ENCODE peak calls at places on chromosomes 6 and 20, in seven cellular contexts. One of them, this sample, is unnamed. For H3K4me1, the result is how much of the 10 kb centered on the place peaks cover.

GRCh38 chr20:21133917-21134622 is 8.2 kb downstream of the KIZ start:
- DNase-seq in IMR-90: no peak
- DNase-seq in psoas muscle: no peak
- DNase-seq in iPS DF 6.9: no peak
- DNase-seq in pancreas: no peak
- DNase-seq in mesendoderm: no peak
- DNase-seq in CD8-positive, alpha-beta T cell: no peak
- DNase-seq in this sample: no peak

GRCh38 chr6:90227165-90227564 is 69.5 kb downstream of the BACH2 start:
- DNase-seq in IMR-90: no peak
- DNase-seq in psoas muscle: no peak
- DNase-seq in iPS DF 6.9: no peak
- DNase-seq in pancreas: no peak
- DNase-seq in mesendoderm: no peak
- DNase-seq in CD8-positive, alpha-beta T cell: no peak
- DNase-seq in this sample: no peak

GRCh38 chr6:137782166-137783039 is 84.7 kb upstream of the TNFAIP3 start:
- DNase-seq in IMR-90: no peak
- DNase-seq in psoas muscle: no peak
- DNase-seq in iPS DF 6.9: no peak
- DNase-seq in pancreas: no peak
- DNase-seq in mesendoderm: no peak
- DNase-seq in CD8-positive, alpha-beta T cell: no peak
- DNase-seq in this sample: no peak

GRCh38 chr6:104789770-104790190 is 69.9 kb downstream of the HACE1 start:
- DNase-seq in IMR-90: peak
- DNase-seq in psoas muscle: no peak
- DNase-seq in iPS DF 6.9: no peak
- DNase-seq in pancreas: no peak
- DNase-seq in mesendoderm: peak
- DNase-seq in CD8-positive, alpha-beta T cell: no peak
- DNase-seq in this sample: no peak

GRCh38 chr20:47347661-47348462 is 8.6 kb downstream of the ZMYND8 start:
- DNase-seq in IMR-90: no peak
- DNase-seq in psoas muscle: no peak
- DNase-seq in iPS DF 6.9: no peak
- DNase-seq in pancreas: no peak
- DNase-seq in mesendoderm: no peak
- DNase-seq in CD8-positive, alpha-beta T cell: no peak
- DNase-seq in this sample: no peak

GRCh38 chr20:63248835-63249591 is 5.2 kb downstream of the NKAIN4 start:
- DNase-seq in IMR-90: no peak
- DNase-seq in psoas muscle: no peak
- DNase-seq in iPS DF 6.9: no peak
- DNase-seq in pancreas: no peak
- DNase-seq in mesendoderm: no peak
- DNase-seq in CD8-positive, alpha-beta T cell: no peak
- DNase-seq in this sample: no peak

GRCh38 chr20:25669826-25670422 is 26.7 kb downstream of the ZNF337 start:
- DNase-seq in IMR-90: peak
- DNase-seq in psoas muscle: no peak
- DNase-seq in iPS DF 6.9: peak
- DNase-seq in pancreas: no peak
- DNase-seq in mesendoderm: peak
- DNase-seq in CD8-positive, alpha-beta T cell: no peak
- DNase-seq in this sample: no peak

GRCh38 chr6:73006161-73006560 is 219.1 kb downstream of the KHDC1L start:
- DNase-seq in IMR-90: peak
- DNase-seq in psoas muscle: no peak
- DNase-seq in iPS DF 6.9: no peak
- DNase-seq in pancreas: no peak
- DNase-seq in mesendoderm: no peak
- DNase-seq in CD8-positive, alpha-beta T cell: no peak
- DNase-seq in this sample: no peak

GRCh38 chr20:34065260-34065659 is 46.8 kb downstream of the EIF2S2 start:
- DNase-seq in IMR-90: peak
- DNase-seq in psoas muscle: no peak
- DNase-seq in iPS DF 6.9: no peak
- DNase-seq in pancreas: peak
- DNase-seq in mesendoderm: peak
- DNase-seq in CD8-positive, alpha-beta T cell: no peak
- DNase-seq in this sample: no peak

GRCh38 chr6:7467007-7467897 is 74.2 kb upstream of the DSP start:
- DNase-seq in IMR-90: peak
- DNase-seq in psoas muscle: no peak
- DNase-seq in iPS DF 6.9: no peak
- DNase-seq in pancreas: no peak
- DNase-seq in mesendoderm: peak
- DNase-seq in CD8-positive, alpha-beta T cell: no peak
- DNase-seq in this sample: no peak

GRCh38 chr20:37007898-37008649 is 56.6 kb upstream of the SAMHD1 start:
- DNase-seq in IMR-90: peak
- DNase-seq in psoas muscle: no peak
- DNase-seq in iPS DF 6.9: no peak
- DNase-seq in pancreas: no peak
- DNase-seq in mesendoderm: peak
- DNase-seq in CD8-positive, alpha-beta T cell: peak
- DNase-seq in this sample: no peak

GRCh38 chr20:56463428-56463827 is 5.0 kb upstream of the RTF2 start:
- DNase-seq in IMR-90: no peak
- DNase-seq in psoas muscle: no peak
- DNase-seq in iPS DF 6.9: no peak
- DNase-seq in pancreas: no peak
- DNase-seq in mesendoderm: no peak
- DNase-seq in CD8-positive, alpha-beta T cell: no peak
- DNase-seq in this sample: no peak

GRCh38 chr20:62439218-62439617 is 11.9 kb upstream of the RBBP8NL start:
- DNase-seq in IMR-90: no peak
- DNase-seq in psoas muscle: no peak
- DNase-seq in iPS DF 6.9: no peak
- DNase-seq in pancreas: no peak
- DNase-seq in mesendoderm: no peak
- DNase-seq in CD8-positive, alpha-beta T cell: no peak
- DNase-seq in this sample: no peak

GRCh38 chr20:846894-847278 is 13.4 kb downstream of the FAM110A start:
- DNase-seq in IMR-90: no peak
- DNase-seq in psoas muscle: no peak
- DNase-seq in iPS DF 6.9: no peak
- DNase-seq in pancreas: no peak
- DNase-seq in mesendoderm: no peak
- DNase-seq in CD8-positive, alpha-beta T cell: peak
- DNase-seq in this sample: peak

GRCh38 chr6:21176197-21176596 is 417.4 kb upstream of the SOX4 start:
- DNase-seq in IMR-90: no peak
- DNase-seq in psoas muscle: no peak
- DNase-seq in iPS DF 6.9: no peak
- DNase-seq in pancreas: no peak
- DNase-seq in mesendoderm: no peak
- DNase-seq in CD8-positive, alpha-beta T cell: no peak
- DNase-seq in this sample: no peak

GRCh38 chr6:1405221-1405620 is 15.8 kb downstream of the FOXF2 start:
- DNase-seq in IMR-90: no peak
- DNase-seq in psoas muscle: no peak
- DNase-seq in iPS DF 6.9: no peak
- DNase-seq in pancreas: no peak
- DNase-seq in mesendoderm: no peak
- DNase-seq in CD8-positive, alpha-beta T cell: no peak
- DNase-seq in this sample: no peak

GRCh38 chr6:53737746-53738145 is 57.1 kb upstream of the LRRC1 start:
- DNase-seq in IMR-90: no peak
- DNase-seq in psoas muscle: no peak
- DNase-seq in iPS DF 6.9: no peak
- DNase-seq in pancreas: no peak
- DNase-seq in mesendoderm: no peak
- DNase-seq in CD8-positive, alpha-beta T cell: no peak
- DNase-seq in this sample: no peak

GRCh38 chr20:50870572-50871161 is 60.6 kb downstream of the ADNP start:
- DNase-seq in IMR-90: peak
- DNase-seq in psoas muscle: no peak
- DNase-seq in iPS DF 6.9: peak
- DNase-seq in pancreas: no peak
- DNase-seq in mesendoderm: peak
- DNase-seq in CD8-positive, alpha-beta T cell: no peak
- DNase-seq in this sample: no peak

GRCh38 chr6:170186006-170186908 is 104.6 kb downstream of the DLL1 start:
- DNase-seq in IMR-90: no peak
- DNase-seq in psoas muscle: no peak
- DNase-seq in iPS DF 6.9: no peak
- DNase-seq in pancreas: no peak
- DNase-seq in mesendoderm: no peak
- DNase-seq in CD8-positive, alpha-beta T cell: peak
- DNase-seq in this sample: no peak

DNA sequence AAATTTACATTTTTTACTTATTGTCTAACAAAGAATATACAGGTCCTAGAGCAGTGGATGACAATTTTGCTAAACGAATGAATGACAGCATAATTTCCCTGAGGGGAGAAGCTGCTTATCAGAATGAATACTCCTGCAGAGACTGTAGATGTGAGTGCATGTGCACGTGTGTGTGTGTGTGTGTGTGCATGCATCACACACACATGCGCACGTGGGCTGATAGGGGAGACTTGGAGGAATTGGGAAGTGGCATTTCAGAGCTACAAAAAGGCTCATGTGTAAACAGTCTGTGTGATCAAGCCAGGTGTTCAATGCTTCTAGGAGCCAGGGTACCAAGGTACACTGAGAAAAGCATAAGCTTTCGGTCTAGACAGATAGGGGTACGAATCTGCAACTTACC is 93.5 kb upstream of the SASH1 start:
- DNase-seq in IMR-90: no peak
- DNase-seq in psoas muscle: no peak
- DNase-seq in iPS DF 6.9: no peak
- DNase-seq in pancreas: no peak
- DNase-seq in mesendoderm: no peak
- DNase-seq in CD8-positive, alpha-beta T cell: no peak
- DNase-seq in this sample: no peak
- H3K4me1 ChIP-seq in IMR-90: under half
- H3K4me1 ChIP-seq in psoas muscle: under half
- H3K4me1 ChIP-seq in iPS DF 6.9: under half
- H3K4me1 ChIP-seq in pancreas: under half
- H3K4me1 ChIP-seq in mesendoderm: under half
- H3K4me1 ChIP-seq in CD8-positive, alpha-beta T cell: under half
- H3K4me1 ChIP-seq in this sample: under half

GRCh38 chr6:55916188-55916587 is 40.8 kb upstream of the BMP5 start:
- DNase-seq in IMR-90: peak
- DNase-seq in psoas muscle: no peak
- DNase-seq in iPS DF 6.9: no peak
- DNase-seq in pancreas: no peak
- DNase-seq in mesendoderm: peak
- DNase-seq in CD8-positive, alpha-beta T cell: no peak
- DNase-seq in this sample: no peak

GRCh38 chr6:55922406-55922805 is 47.0 kb upstream of the BMP5 start:
- DNase-seq in IMR-90: no peak
- DNase-seq in psoas muscle: no peak
- DNase-seq in iPS DF 6.9: no peak
- DNase-seq in pancreas: no peak
- DNase-seq in mesendoderm: no peak
- DNase-seq in CD8-positive, alpha-beta T cell: no peak
- DNase-seq in this sample: no peak

GRCh38 chr6:55917756-55918415 is 42.5 kb upstream of the BMP5 start:
- DNase-seq in IMR-90: peak
- DNase-seq in psoas muscle: no peak
- DNase-seq in iPS DF 6.9: no peak
- DNase-seq in pancreas: no peak
- DNase-seq in mesendoderm: no peak
- DNase-seq in CD8-positive, alpha-beta T cell: no peak
- DNase-seq in this sample: no peak

GRCh38 chr6:55919909-55920308 is 44.5 kb upstream of the BMP5 start:
- DNase-seq in IMR-90: no peak
- DNase-seq in psoas muscle: no peak
- DNase-seq in iPS DF 6.9: no peak
- DNase-seq in pancreas: no peak
- DNase-seq in mesendoderm: no peak
- DNase-seq in CD8-positive, alpha-beta T cell: no peak
- DNase-seq in this sample: no peak

DNA sequence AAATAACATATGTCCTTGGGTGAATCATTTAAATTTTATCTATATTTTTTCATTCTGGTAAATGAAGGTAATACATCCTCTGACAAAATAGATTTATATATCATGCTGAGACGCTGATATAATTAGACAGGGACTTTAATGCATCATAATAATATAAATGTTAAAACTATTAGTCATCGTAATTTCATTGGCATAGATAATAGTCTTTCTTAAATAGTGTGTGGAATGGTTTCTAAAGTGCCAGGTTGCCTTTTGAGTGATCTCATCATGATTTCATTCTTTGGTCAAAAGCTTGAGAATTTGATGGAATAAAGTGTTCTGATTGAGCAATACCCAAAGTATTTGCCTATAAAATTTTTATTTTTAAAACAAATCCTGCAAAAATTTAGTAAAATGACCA is 43.2 kb upstream of the BMP5 start:
- DNase-seq in IMR-90: peak
- DNase-seq in psoas muscle: no peak
- DNase-seq in iPS DF 6.9: no peak
- DNase-seq in pancreas: no peak
- DNase-seq in mesendoderm: no peak
- DNase-seq in CD8-positive, alpha-beta T cell: no peak
- DNase-seq in this sample: no peak
- H3K4me3 ChIP-seq in IMR-90: no peak
- H3K4me3 ChIP-seq in psoas muscle: no peak
- H3K4me3 ChIP-seq in iPS DF 6.9: no peak
- H3K4me3 ChIP-seq in pancreas: no peak
- H3K4me3 ChIP-seq in mesendoderm: no peak
- H3K4me3 ChIP-seq in CD8-positive, alpha-beta T cell: no peak
- H3K4me3 ChIP-seq in this sample: no peak

GRCh38 chr6:9496837-9497236 is 918.0 kb downstream of the TFAP2A start:
- DNase-seq in IMR-90: no peak
- DNase-seq in psoas muscle: no peak
- DNase-seq in iPS DF 6.9: no peak
- DNase-seq in pancreas: no peak
- DNase-seq in mesendoderm: no peak
- DNase-seq in CD8-positive, alpha-beta T cell: no peak
- DNase-seq in this sample: no peak
- H3K4me1 ChIP-seq in IMR-90: under half
- H3K4me1 ChIP-seq in psoas muscle: under half
- H3K4me1 ChIP-seq in iPS DF 6.9: under half
- H3K4me1 ChIP-seq in pancreas: under half
- H3K4me1 ChIP-seq in mesendoderm: under half
- H3K4me1 ChIP-seq in CD8-positive, alpha-beta T cell: under half
- H3K4me1 ChIP-seq in this sample: under half

GRCh38 chr6:85676086-85676729 is 33.5 kb upstream of the SYNCRIP start:
- DNase-seq in IMR-90: no peak
- DNase-seq in psoas muscle: no peak
- DNase-seq in iPS DF 6.9: no peak
- DNase-seq in pancreas: no peak
- DNase-seq in mesendoderm: no peak
- DNase-seq in CD8-positive, alpha-beta T cell: no peak
- DNase-seq in this sample: no peak

GRCh38 chr6:85677243-85677956 is 34.7 kb upstream of the SYNCRIP start:
- DNase-seq in IMR-90: no peak
- DNase-seq in psoas muscle: no peak
- DNase-seq in iPS DF 6.9: no peak
- DNase-seq in pancreas: no peak
- DNase-seq in mesendoderm: no peak
- DNase-seq in CD8-positive, alpha-beta T cell: no peak
- DNase-seq in this sample: no peak

GRCh38 chr6:85674604-85675003 is 31.9 kb upstream of the SYNCRIP start:
- DNase-seq in IMR-90: no peak
- DNase-seq in psoas muscle: no peak
- DNase-seq in iPS DF 6.9: no peak
- DNase-seq in pancreas: no peak
- DNase-seq in mesendoderm: no peak
- DNase-seq in CD8-positive, alpha-beta T cell: no peak
- DNase-seq in this sample: no peak

GRCh38 chr6:85673198-85674139 is 30.8 kb upstream of the SYNCRIP start:
- DNase-seq in IMR-90: no peak
- DNase-seq in psoas muscle: no peak
- DNase-seq in iPS DF 6.9: no peak
- DNase-seq in pancreas: no peak
- DNase-seq in mesendoderm: no peak
- DNase-seq in CD8-positive, alpha-beta T cell: no peak
- DNase-seq in this sample: no peak

GRCh38 chr6:85675030-85675819 is 32.5 kb upstream of the SYNCRIP start:
- DNase-seq in IMR-90: peak
- DNase-seq in psoas muscle: peak
- DNase-seq in iPS DF 6.9: no peak
- DNase-seq in pancreas: no peak
- DNase-seq in mesendoderm: peak
- DNase-seq in CD8-positive, alpha-beta T cell: no peak
- DNase-seq in this sample: no peak
- H3K4me3 ChIP-seq in IMR-90: peak
- H3K4me3 ChIP-seq in psoas muscle: peak
- H3K4me3 ChIP-seq in iPS DF 6.9: no peak
- H3K4me3 ChIP-seq in pancreas: no peak
- H3K4me3 ChIP-seq in mesendoderm: peak
- H3K4me3 ChIP-seq in CD8-positive, alpha-beta T cell: no peak
- H3K4me3 ChIP-seq in this sample: peak